ENCODE peak calls at places on chromosomes 12 and 14, in five cellular contexts. J is K562, Q is transverse colon, M is esophagus muscularis mucosa, B is stomach. X is an unnamed sample.

GRCh38 chr14:73173092-73173735 is 36.9 kb downstream of the PSEN1 start:
- DNase-seq in M (no peak), B (no peak), Q (no peak), J (peak; percentile 32), X (no peak)

GRCh38 chr12:13692332-13692731 is 289.1 kb downstream of the GRIN2B start:
- DNase-seq in Q (no peak), M (no peak), J (no peak), B (no peak), X (no peak)

GRCh38 chr12:3189282-3189681 is 112.1 kb downstream of the TSPAN9 start:
- DNase-seq in B (no peak), J (no peak), Q (no peak), M (no peak), X (no peak)

GRCh38 chr14:79749051-79749450 is 462.3 kb downstream of the DIO2 start:
- DNase-seq in M (no peak), Q (no peak), J (no peak), B (no peak), X (no peak)

GRCh38 chr12:34340534-34341361 is 318.5 kb downstream of the ALG10 start:
- DNase-seq in B (no peak), M (no peak), J (no peak), Q (no peak), X (no peak)

GRCh38 chr12:130127527-130127908 is 34.7 kb upstream of the FZD10 start:
- DNase-seq in Q (no peak), M (no peak), J (peak; percentile 10), B (no peak), X (peak; percentile 43)

GRCh38 chr12:21831671-21832357 is 57.3 kb upstream of the KCNJ8 start:
- DNase-seq in M (no peak), Q (peak; percentile 9), B (no peak), J (no peak), X (peak; percentile 35)

GRCh38 chr12:107125833-107126232 is 32.5 kb upstream of the CRY1 start:
- DNase-seq in Q (no peak), M (no peak), J (no peak), B (no peak), X (no peak)

GRCh38 chr14:49969961-49970360 is 77.1 kb downstream of the ARF6 start:
- DNase-seq in B (no peak), M (no peak), J (no peak), Q (no peak), X (no peak)

GRCh38 chr12:69524755-69525509 is 54.7 kb downstream of the FRS2 start:
- DNase-seq in Q (no peak), J (no peak), B (no peak), M (no peak), X (no peak)

GRCh38 chr14:83172363-83172762 is 1638.7 kb upstream of the SEL1L start:
- DNase-seq in J (no peak), B (no peak), M (no peak), Q (no peak), X (no peak)

GRCh38 chr12:62862259-62862881 is 72.6 kb downstream of the PPM1H start:
- DNase-seq in J (no peak), Q (no peak), M (no peak), B (no peak), X (no peak)

GRCh38 chr12:86148071-86148470 is 108.1 kb downstream of the MGAT4C start:
- DNase-seq in B (no peak), M (no peak), Q (no peak), J (no peak), X (no peak)

GRCh38 chr14:35952584-35952983 is 126.4 kb downstream of the BRMS1L start:
- DNase-seq in J (no peak), B (no peak), M (peak; percentile 62), Q (no peak), X (no peak)

GRCh38 chr14:72178517-72178916 is 246.3 kb downstream of the RGS6 start:
- DNase-seq in Q (no peak), M (no peak), J (no peak), B (no peak), X (no peak)

GRCh38 chr14:93736378-93737014 is 51.8 kb downstream of the PRIMA1 start:
- DNase-seq in B (peak; percentile 41), Q (no peak), J (no peak), M (no peak), X (no peak)

GRCh38 chr12:10554228-10554970 is 48.7 kb downstream of the EIF2S3B start:
- DNase-seq in Q (no peak), B (no peak), J (no peak), M (no peak), X (no peak)

GRCh38 chr12:63917864-63918742 is 73.6 kb downstream of the SRGAP1 start:
- DNase-seq in J (no peak), B (no peak), Q (no peak), M (no peak), X (peak; percentile 36)

DNA sequence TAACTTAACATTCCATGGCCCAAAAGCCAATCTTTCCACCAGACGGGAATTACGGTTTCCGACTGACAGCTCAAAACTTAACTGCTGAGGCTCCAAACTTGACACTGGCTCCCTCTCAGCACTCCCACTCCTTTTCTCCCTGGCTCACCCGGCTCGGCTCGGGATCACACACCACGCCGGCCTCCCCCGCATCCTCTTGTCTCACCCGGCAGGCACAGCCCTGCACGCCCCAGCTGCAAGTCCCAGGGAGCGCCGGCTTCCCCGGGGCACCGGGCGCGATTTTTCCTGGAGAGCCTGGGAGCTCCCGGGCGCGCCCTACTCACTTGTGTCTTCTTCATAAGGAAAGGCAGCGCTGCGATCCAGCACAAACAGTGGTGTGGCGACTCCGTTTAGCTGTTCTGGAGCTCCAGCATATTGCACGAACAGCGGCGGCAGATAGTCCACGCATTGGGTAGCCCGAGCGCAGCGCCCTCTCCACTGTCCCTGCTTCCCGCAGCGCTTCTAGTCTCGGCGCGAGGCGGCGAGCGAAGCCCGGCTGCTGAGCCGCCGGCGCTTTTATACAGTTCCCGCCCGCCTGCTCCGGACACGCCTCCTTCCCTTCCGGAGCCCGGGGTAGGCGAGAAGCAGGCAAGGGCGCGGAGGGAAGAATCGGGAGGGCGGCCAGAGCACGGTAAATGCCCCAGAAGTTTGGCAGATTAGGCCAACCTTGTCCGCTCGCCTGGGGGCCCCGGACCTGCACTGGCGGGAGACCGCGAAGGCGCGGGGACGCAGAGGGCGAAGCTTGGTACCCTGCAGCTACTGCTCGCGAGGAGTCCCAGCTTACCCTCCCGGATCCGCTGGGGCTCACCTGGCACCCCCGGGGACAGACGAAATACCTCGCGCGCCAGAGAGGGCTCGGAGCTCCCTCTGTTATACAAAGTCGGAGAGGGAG is at the start of gene KITLG:
- DNase-seq in M (peak; percentile 95), J (peak; percentile 32), Q (peak; percentile 89), B (peak; percentile 90), X (peak; percentile 89)
- H3K27ac ChIP-seq in M (peak within 1 kb of the TSS; percentile 84), J (no peak within 1 kb of the TSS), Q (peak within 1 kb of the TSS; percentile 89), B (peak within 1 kb of the TSS; percentile 90), X (peak within 1 kb of the TSS; percentile 9)

DNA sequence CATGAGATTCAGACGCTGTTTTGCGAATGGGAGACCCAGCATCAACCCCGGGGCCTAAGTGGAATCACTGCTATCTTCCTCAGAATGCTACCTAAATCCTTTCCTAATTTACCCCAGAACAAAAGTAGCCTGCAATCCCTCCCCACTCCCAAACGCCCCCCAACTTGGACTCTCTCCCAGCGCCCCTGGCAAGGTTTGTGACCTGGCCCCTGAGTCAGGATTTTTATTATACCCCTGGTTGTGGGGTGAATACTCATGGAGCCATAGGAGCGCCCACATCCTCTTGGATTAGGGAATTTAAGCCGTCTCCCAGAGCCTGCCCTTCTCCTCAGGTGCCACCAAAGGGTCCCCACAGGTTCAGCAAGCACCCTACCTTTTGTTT is 360 bp downstream of the MYL6B start:
- DNase-seq in M (no peak), J (no peak), Q (no peak), B (no peak), X (peak; percentile 62)
- TF ChIP-seq EP300 in M (no peak), J (no peak), Q (no peak), B (no peak), X (no peak)

DNA sequence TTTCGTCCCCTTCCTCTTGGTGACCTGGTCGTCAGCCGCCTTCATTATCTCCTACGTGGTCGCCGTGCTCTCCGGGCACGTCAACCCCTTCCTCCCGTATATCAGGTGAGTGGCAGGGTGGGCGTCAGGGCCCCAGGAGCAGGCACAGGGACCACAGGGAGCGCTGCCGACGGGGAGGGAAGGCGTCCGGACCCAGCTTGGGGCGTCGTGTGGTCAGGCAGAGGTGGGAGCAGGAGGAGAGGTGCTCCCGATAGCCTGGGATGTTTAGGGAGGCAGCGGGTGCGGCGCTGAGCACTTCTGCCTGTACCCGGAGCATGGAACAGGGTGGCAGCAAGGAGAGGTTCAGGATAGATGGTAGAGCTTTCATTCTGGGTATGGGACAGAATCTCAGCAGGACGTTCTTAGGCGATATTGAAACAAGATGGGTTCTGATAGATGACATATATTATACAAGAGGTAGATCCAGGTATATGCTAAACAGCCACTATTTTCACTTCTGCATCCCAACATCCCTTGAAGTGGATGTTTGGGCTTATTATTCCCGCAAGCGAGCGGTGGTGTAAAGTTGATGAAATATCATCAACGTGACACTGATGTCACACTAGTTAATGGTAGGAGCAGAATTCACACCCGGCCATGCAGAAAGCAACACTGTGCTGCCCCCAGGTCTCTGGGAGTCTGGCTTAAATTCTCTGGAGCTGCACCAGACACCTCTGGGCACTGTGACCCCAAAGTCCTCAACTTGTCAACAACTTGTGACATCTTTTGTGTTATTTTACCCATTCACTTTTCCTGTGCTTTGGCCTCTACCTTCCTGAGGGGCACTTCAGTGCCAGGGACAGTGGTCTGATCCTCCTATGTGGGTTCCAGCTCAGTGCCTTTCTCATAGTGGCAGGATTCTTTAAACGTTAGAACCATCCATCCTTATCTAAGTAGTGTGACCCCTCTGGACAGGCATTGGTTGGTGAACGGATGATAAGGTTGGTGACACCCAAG is 734 bp downstream of the DRAM1 start:
- DNase-seq in Q (peak; percentile 30), B (peak; percentile 32), M (no peak), J (peak; percentile 40), X (peak; percentile 35)
- TF ChIP-seq POLR2A in Q (no peak), B (no peak), M (no peak), J (no peak), X (no peak)

DNA sequence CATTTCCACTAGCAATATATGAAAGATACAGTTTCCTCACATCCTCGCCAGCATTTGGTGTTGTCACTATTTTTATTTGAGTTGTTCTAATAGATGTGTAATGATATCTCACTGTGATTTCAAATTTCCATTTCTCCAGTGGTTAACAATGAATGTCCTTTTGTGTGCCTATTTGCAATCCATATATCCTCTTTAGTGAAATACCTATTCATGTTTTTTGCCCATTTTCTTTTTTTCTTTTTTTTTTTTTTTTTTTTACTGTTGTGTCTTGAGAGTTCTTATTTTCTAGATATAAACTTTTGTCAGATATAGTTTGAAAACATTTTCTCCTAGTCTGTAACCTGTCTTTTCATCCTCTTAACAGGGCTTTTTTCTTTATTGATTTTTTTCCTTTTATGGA is 79.0 kb downstream of the FBXL14 start:
- DNase-seq in B (no peak), M (no peak), Q (no peak), J (no peak), X (no peak)
- H3K27ac ChIP-seq in B (no peak overlapping the region), M (no peak overlapping the region), Q (no peak overlapping the region), J (no peak overlapping the region), X (no peak overlapping the region)

GRCh38 chr12:118780939-118781338 is 200.4 kb upstream of the SRRM4 start:
- DNase-seq in B (no peak), Q (no peak), J (no peak), M (peak; percentile 85), X (no peak)
- TF ChIP-seq EP300 in B (no peak), Q (no peak), J (no peak), M (no peak), X (no peak)

GRCh38 chr14:68822132-68822651 is 29.3 kb upstream of the ZFP36L1 start:
- DNase-seq in J (peak; percentile 32), Q (no peak), M (no peak), B (no peak), X (no peak)
- TF ChIP-seq POLR2A in J (no peak), Q (no peak), M (no peak), B (no peak), X (no peak)

X was measured in ovary.